ENCODE peak calls at places on chromosome 3, in five cellular contexts. C is BJ, O is B cell, X is IMR-90, Z is Daoy. I is an unnamed sample.
A peak's percentile ranks its signal among the peaks of the same experiment; 100 is the strongest.

GRCh38 chr3:33855884-33856546 is 57.6 kb downstream of the PDCD6IP start:
- DNase-seq in C (no peak), O (no peak), X (no peak), Z (no peak), I (no peak)

GRCh38 chr3:53329933-53330332 is 17.4 kb downstream of the DCP1A start:
- DNase-seq in C (no peak), O (no peak), X (no peak), Z (no peak), I (no peak)

GRCh38 chr3:37287776-37288175 is 113.4 kb upstream of the LRRFIP2 start:
- DNase-seq in C (no peak), O (no peak), X (peak; percentile 42), Z (no peak), I (no peak)

GRCh38 chr3:53498993-53499641 is 4.7 kb downstream of the CACNA1D start:
- DNase-seq in C (no peak), O (no peak), X (no peak), Z (no peak), I (no peak)

GRCh38 chr3:178245385-178245778 is 290.9 kb upstream of the KCNMB2 start:
- DNase-seq in C (peak; percentile 56), O (no peak), X (peak; percentile 66), Z (no peak), I (no peak)

GRCh38 chr3:159151130-159151529 is 349.3 kb downstream of the MFSD1 start:
- DNase-seq in C (no peak), O (no peak), X (no peak), Z (no peak), I (peak; percentile 68)

GRCh38 chr3:53730565-53730964 is 115.7 kb downstream of the CHDH start:
- DNase-seq in C (no peak), O (no peak), X (no peak), Z (no peak), I (no peak)

GRCh38 chr3:4889896-4890295 is 89.3 kb upstream of the BHLHE40 start:
- DNase-seq in C (no peak), O (no peak), X (peak; percentile 41), Z (no peak), I (no peak)

GRCh38 chr3:45210308-45211038 is 15.6 kb downstream of the TMEM158 start:
- DNase-seq in C (no peak), O (peak; percentile 62), X (peak; percentile 80), Z (peak; percentile 80), I (peak; percentile 92)

GRCh38 chr3:157133434-157134320 is 26.3 kb downstream of the CCNL1 start:
- DNase-seq in C (no peak), O (no peak), X (no peak), Z (no peak), I (no peak)

GRCh38 chr3:97515076-97515475 is 249.5 kb upstream of the ARL6 start:
- DNase-seq in C (no peak), O (no peak), X (no peak), Z (no peak), I (no peak)

GRCh38 chr3:114557791-114558190 is 264.0 kb downstream of the TIGIT start:
- DNase-seq in C (no peak), O (no peak), X (peak; percentile 56), Z (no peak), I (no peak)

GRCh38 chr3:43071313-43071893 is 34.5 kb downstream of the POMGNT2 start:
- DNase-seq in C (no peak), O (no peak), X (no peak), Z (no peak), I (no peak)

GRCh38 chr3:64267774-64268604 is 42.7 kb upstream of the PRICKLE2 start:
- DNase-seq in C (no peak), O (no peak), X (peak; percentile 68), Z (peak; percentile 59), I (peak; percentile 71)

GRCh38 chr3:113983544-113983943 is 35.7 kb downstream of the ZDHHC23 start:
- DNase-seq in C (no peak), O (no peak), X (no peak), Z (no peak), I (no peak)

GRCh38 chr3:174440350-174440716 is 418.8 kb upstream of the NAALADL2 start:
- DNase-seq in C (no peak), O (no peak), X (peak; percentile 70), Z (peak; percentile 43), I (no peak)

GRCh38 chr3:99023590-99024192 is 122.2 kb upstream of the DCBLD2 start:
- DNase-seq in C (peak; percentile 4), O (no peak), X (peak; percentile 56), Z (peak; percentile 21), I (no peak)

GRCh38 chr3:13538520-13539284 is 10.2 kb upstream of the FBLN2 start:
- DNase-seq in C (no peak), O (no peak), X (no peak), Z (peak; percentile 53), I (no peak)

GRCh38 chr3:196431193-196432136 is 762 bp downstream of the UBXN7 start:
- DNase-seq in C (no peak), O (peak; percentile 61), X (peak; percentile 62), Z (peak; percentile 38), I (peak; percentile 76)

GRCh38 chr3:31699309-31699953 is 166.7 kb downstream of the STT3B start:
- DNase-seq in C (no peak), O (no peak), X (no peak), Z (peak; percentile 21), I (no peak)

GRCh38 chr3:140276698-140277097 is 341.7 kb downstream of the CLSTN2 start:
- DNase-seq in C (no peak), O (no peak), X (peak; percentile 1), Z (no peak), I (no peak)

GRCh38 chr3:56787784-56788256 is 13.9 kb downstream of the ARHGEF3 start:
- DNase-seq in C (no peak), O (no peak), X (no peak), Z (no peak), I (no peak)

GRCh38 chr3:64489361-64490044 is 198.3 kb downstream of the ADAMTS9 start:
- DNase-seq in C (no peak), O (no peak), X (no peak), Z (peak; percentile 11), I (no peak)

GRCh38 chr3:122743581-122744120 is 50.0 kb downstream of the HSPBAP1 start:
- DNase-seq in C (no peak), O (no peak), X (no peak), Z (no peak), I (no peak)

GRCh38 chr3:160921020-160921635 is 165.1 kb downstream of the PPM1L start:
- DNase-seq in C (no peak), O (no peak), X (peak; percentile 39), Z (peak; percentile 50), I (no peak)

GRCh38 chr3:71378509-71378908 is 205.0 kb downstream of the FOXP1 start:
- DNase-seq in C (no peak), O (no peak), X (no peak), Z (no peak), I (no peak)

GRCh38 chr3:123732447-123732846 is 147.6 kb upstream of the HACD2 start:
- DNase-seq in C (no peak), O (no peak), X (peak; percentile 97), Z (peak; percentile 96), I (no peak)

GRCh38 chr3:140720242-140720641 is 42.4 kb downstream of the TRIM42 start:
- DNase-seq in C (no peak), O (no peak), X (no peak), Z (no peak), I (no peak)

GRCh38 chr3:187686874-187687273 is 15.5 kb downstream of the RTP2 start:
- DNase-seq in C (no peak), O (no peak), X (no peak), Z (no peak), I (no peak)

GRCh38 chr3:127404614-127405598 is 117.1 kb upstream of the PRR20G start:
- DNase-seq in C (no peak), O (no peak), X (no peak), Z (no peak), I (no peak)

I was measured in Right ventricle myocardium inferior.